ENCODE peak calls at places on chromosomes 4 and X, in five cellular contexts. W is left ventricle myocardium inferior, F is fibroblast of lung, B is uterus, X is lung. E is an unnamed sample.

GRCh38 chrX:17192111-17192510 is 182.9 kb upstream of the NHS start:
- DNase-seq in W (no peak), F (no peak), B (no peak), X (no peak), E (no peak)

GRCh38 chrX:154545673-154546274 is 872 bp downstream of the G6PD start:
- DNase-seq in W (no peak), F (no peak), B (no peak), X (no peak), E (no peak)

GRCh38 chr4:73053974-73054480 is 15.5 kb downstream of the COX18 start:
- DNase-seq in W (no peak), F (peak), B (no peak), X (no peak), E (no peak)

GRCh38 chr4:113684534-113685091 is 76.9 kb downstream of the CAMK2D start:
- DNase-seq in W (peak), F (peak), B (peak), X (no peak), E (no peak)

GRCh38 chr4:43048570-43048969 is 156.1 kb downstream of the GRXCR1 start:
- DNase-seq in W (no peak), F (no peak), B (no peak), X (no peak), E (no peak)

GRCh38 chr4:71130827-71131603 is 137.6 kb downstream of the DCK start:
- DNase-seq in W (no peak), F (peak), B (no peak), X (no peak), E (no peak)

GRCh38 chr4:147879676-147880075 is 147.8 kb downstream of the ARHGAP10 start:
- DNase-seq in W (no peak), F (no peak), B (no peak), X (no peak), E (no peak)

GRCh38 chr4:122639181-122639580 is 18.3 kb upstream of the IL21 start:
- DNase-seq in W (no peak), F (no peak), B (no peak), X (no peak), E (no peak)

GRCh38 chr4:146640459-146641061 is 1.9 kb downstream of the POU4F2 start:
- DNase-seq in W (no peak), F (no peak), B (no peak), X (no peak), E (no peak)

GRCh38 chr4:7157666-7158065 is 34.7 kb upstream of the SORCS2 start:
- DNase-seq in W (no peak), F (no peak), B (peak), X (no peak), E (no peak)

GRCh38 chr4:113114884-113115283 is 65.4 kb downstream of the ANK2 start:
- DNase-seq in W (no peak), F (no peak), B (no peak), X (no peak), E (no peak)

GRCh38 chr4:146179784-146180405 is 4.4 kb downstream of the LSM6 start:
- DNase-seq in W (no peak), F (no peak), B (no peak), X (no peak), E (no peak)

GRCh38 chr4:8649631-8650261 is 57.2 kb downstream of the CPZ start:
- DNase-seq in W (no peak), F (no peak), B (no peak), X (no peak), E (peak)

GRCh38 chr4:21697583-21697982 is 251.0 kb downstream of the KCNIP4 start:
- DNase-seq in W (no peak), F (peak), B (no peak), X (no peak), E (no peak)

GRCh38 chr4:111605111-111605510 is 540.1 kb upstream of the FAM241A start:
- DNase-seq in W (no peak), F (no peak), B (no peak), X (no peak), E (no peak)

GRCh38 chr4:139920552-139920951 is 233.4 kb downstream of the MAML3 start:
- DNase-seq in W (peak), F (no peak), B (no peak), X (no peak), E (no peak)

GRCh38 chr4:103075435-103075893 is 1.1 kb downstream of the SLC9B2 start:
- DNase-seq in W (no peak), F (peak), B (no peak), X (no peak), E (no peak)

GRCh38 chr4:145681956-145682355 is 2.0 kb downstream of the C4orf51 start:
- DNase-seq in W (no peak), F (peak), B (no peak), X (no peak), E (no peak)

GRCh38 chrX:2647627-2648026 is 43.5 kb upstream of the CD99 start:
- DNase-seq in W (no peak), F (no peak), B (no peak), X (no peak), E (no peak)

GRCh38 chr4:180669637-180670036 is 1573.6 kb upstream of the TENM3 start:
- DNase-seq in W (no peak), F (no peak), B (no peak), X (no peak), E (no peak)

GRCh38 chrX:26848511-26848910 is 614.6 kb downstream of the PPP4R3C start:
- DNase-seq in W (no peak), F (peak), B (no peak), X (no peak), E (no peak)

GRCh38 chr4:158865520-158866177 is 96.8 kb downstream of the FNIP2 start:
- DNase-seq in W (no peak), F (no peak), B (no peak), X (no peak), E (no peak)

GRCh38 chr4:7306566-7306965 is 114.2 kb downstream of the SORCS2 start:
- DNase-seq in W (no peak), F (no peak), B (no peak), X (no peak), E (no peak)

GRCh38 chr4:93710101-93710846 is 118.3 kb upstream of the ATOH1 start:
- DNase-seq in W (no peak), F (peak), B (no peak), X (peak), E (peak)

GRCh38 chrX:360496-361150 is 26.1 kb downstream of the PPP2R3B start:
- DNase-seq in W (no peak), F (no peak), B (no peak), X (no peak), E (no peak)

GRCh38 chr4:8343051-8343966 is 73.8 kb downstream of the HTRA3 start:
- DNase-seq in W (peak), F (no peak), B (no peak), X (no peak), E (no peak)

GRCh38 chrX:23493941-23494374 is 159.3 kb downstream of the PTCHD1 start:
- DNase-seq in W (no peak), F (no peak), B (no peak), X (no peak), E (no peak)

DNA sequence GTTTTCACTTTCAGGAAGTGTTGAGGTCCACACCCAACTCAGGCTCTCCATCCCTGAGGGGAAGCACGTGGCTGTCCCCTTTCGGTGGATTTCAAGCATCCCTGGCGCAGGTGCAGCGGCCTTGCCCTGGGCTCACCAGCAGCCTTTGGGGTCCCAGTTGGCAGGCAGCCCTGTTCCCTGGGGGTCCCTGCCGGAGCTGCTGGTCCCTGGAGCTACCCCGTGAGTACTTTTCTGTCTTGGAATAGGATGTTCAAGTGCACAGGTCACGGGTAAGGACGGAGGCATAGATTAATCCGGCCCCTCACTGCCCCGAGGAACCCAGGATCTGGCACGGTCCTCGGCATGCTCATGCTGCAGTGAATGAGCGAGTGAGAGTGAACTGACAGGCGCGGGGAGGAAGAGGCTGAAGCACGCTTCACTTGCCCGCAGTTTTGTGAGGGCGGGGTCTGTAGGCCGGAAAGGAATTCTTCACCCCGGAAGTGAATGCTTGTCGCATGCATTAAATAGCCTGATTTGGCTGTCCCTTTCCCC is 117.2 kb upstream of the FAT1 start:
- DNase-seq in W (no peak), F (no peak), B (peak), X (no peak), E (no peak)
- H3K4me3 ChIP-seq in W (peak), F (no peak), B (no peak), X (no peak), E (peak)

GRCh38 chrX:40152706-40153334 is 55.1 kb upstream of the BCOR start:
- DNase-seq in W (peak), F (no peak), B (no peak), X (no peak), E (no peak)

GRCh38 chrX:40153335-40154221 is 55.8 kb upstream of the BCOR start:
- DNase-seq in W (peak), F (peak), B (no peak), X (no peak), E (peak)

GRCh38 chrX:40155617-40156471 is 58.1 kb upstream of the BCOR start:
- DNase-seq in W (no peak), F (no peak), B (no peak), X (no peak), E (no peak)

GRCh38 chrX:40154853-40155616 is 57.3 kb upstream of the BCOR start:
- DNase-seq in W (peak), F (peak), B (peak), X (no peak), E (peak)

DNA sequence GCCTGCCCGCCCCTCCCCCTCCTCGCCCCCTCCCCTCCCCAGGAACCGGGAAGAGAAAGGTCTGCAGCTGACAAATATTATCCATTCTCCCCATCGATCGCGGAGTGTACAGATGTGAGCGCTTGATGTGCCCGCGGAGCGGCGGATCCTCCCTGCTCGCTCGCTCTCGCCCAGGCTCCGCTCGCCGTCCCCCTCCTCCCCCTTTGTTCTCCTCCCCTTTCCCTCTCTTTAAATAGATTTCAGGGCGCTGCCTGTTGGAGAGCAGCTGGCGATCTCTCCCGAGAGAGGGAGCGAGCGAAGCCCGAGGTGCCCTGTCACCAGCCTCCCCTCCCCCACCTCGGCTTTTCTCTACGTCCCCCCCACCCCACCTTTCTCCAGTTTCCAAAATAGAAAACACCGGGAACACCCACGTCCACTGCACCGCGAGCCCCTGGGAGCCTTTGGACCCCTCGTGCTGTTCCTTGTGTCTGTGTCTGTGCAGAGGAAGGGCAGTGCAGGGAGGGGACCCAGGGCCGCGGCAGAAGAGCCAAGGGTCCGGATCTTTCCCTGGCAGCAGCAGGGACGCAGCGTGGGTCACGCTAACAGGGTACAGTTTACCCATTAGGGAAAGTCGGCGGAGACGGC is 56.6 kb upstream of the BCOR start:
- DNase-seq in W (peak), F (peak), B (no peak), X (no peak), E (no peak)
- H3K27ac ChIP-seq in W (peak), F (no peak), B (peak), X (peak), E (peak)

GRCh38 chr4:161642708-161643107 is 521.1 kb downstream of the FSTL5 start:
- DNase-seq in W (no peak), F (peak), B (no peak), X (no peak), E (no peak)
- TF ChIP-seq CTCF in W (no peak), F (no peak), B (no peak), X (no peak), E (no peak)

GRCh38 chr4:4859799-4860380 is 425 bp downstream of the MSX1 start:
- DNase-seq in W (no peak), F (no peak), B (no peak), X (no peak), E (no peak)

GRCh38 chr4:4862665-4863482 is 3.4 kb downstream of the MSX1 start:
- DNase-seq in W (no peak), F (no peak), B (no peak), X (no peak), E (peak)

GRCh38 chr4:4860803-4861591 is 1.5 kb downstream of the MSX1 start:
- DNase-seq in W (peak), F (no peak), B (peak), X (no peak), E (no peak)

GRCh38 chr4:4860381-4860802 is 927 bp downstream of the MSX1 start:
- DNase-seq in W (no peak), F (no peak), B (no peak), X (no peak), E (no peak)

GRCh38 chr4:4861592-4862551 is 2.4 kb downstream of the MSX1 start:
- DNase-seq in W (no peak), F (no peak), B (no peak), X (no peak), E (no peak)
- H3K4me3 ChIP-seq in W (peak), F (no peak), B (peak), X (no peak), E (no peak)

GRCh38 chr4:107648178-107648991 is 71.6 kb downstream of the PAPSS1 start:
- DNase-seq in W (no peak), F (no peak), B (no peak), X (no peak), E (no peak)

GRCh38 chr4:107645604-107646003 is 74.4 kb downstream of the PAPSS1 start:
- DNase-seq in W (no peak), F (no peak), B (no peak), X (no peak), E (no peak)

GRCh38 chr4:107643021-107643420 is 77.0 kb downstream of the PAPSS1 start:
- DNase-seq in W (no peak), F (no peak), B (no peak), X (no peak), E (no peak)

GRCh38 chr4:107647591-107647990 is 72.4 kb downstream of the PAPSS1 start:
- DNase-seq in W (no peak), F (no peak), B (no peak), X (no peak), E (no peak)
- H3K27ac ChIP-seq in W (no peak), F (no peak), B (no peak), X (no peak), E (no peak)

GRCh38 chr4:16846520-16847117 is 51.8 kb downstream of the LDB2 start:
- DNase-seq in W (no peak), F (no peak), B (no peak), X (no peak), E (no peak)

GRCh38 chr4:16843831-16844508 is 54.5 kb downstream of the LDB2 start:
- DNase-seq in W (no peak), F (peak), B (no peak), X (no peak), E (no peak)

GRCh38 chr4:16844796-16845586 is 53.5 kb downstream of the LDB2 start:
- DNase-seq in W (no peak), F (peak), B (no peak), X (no peak), E (no peak)
- TF ChIP-seq CTCF in W (no peak), F (no peak), B (no peak), X (no peak), E (no peak)

DNA sequence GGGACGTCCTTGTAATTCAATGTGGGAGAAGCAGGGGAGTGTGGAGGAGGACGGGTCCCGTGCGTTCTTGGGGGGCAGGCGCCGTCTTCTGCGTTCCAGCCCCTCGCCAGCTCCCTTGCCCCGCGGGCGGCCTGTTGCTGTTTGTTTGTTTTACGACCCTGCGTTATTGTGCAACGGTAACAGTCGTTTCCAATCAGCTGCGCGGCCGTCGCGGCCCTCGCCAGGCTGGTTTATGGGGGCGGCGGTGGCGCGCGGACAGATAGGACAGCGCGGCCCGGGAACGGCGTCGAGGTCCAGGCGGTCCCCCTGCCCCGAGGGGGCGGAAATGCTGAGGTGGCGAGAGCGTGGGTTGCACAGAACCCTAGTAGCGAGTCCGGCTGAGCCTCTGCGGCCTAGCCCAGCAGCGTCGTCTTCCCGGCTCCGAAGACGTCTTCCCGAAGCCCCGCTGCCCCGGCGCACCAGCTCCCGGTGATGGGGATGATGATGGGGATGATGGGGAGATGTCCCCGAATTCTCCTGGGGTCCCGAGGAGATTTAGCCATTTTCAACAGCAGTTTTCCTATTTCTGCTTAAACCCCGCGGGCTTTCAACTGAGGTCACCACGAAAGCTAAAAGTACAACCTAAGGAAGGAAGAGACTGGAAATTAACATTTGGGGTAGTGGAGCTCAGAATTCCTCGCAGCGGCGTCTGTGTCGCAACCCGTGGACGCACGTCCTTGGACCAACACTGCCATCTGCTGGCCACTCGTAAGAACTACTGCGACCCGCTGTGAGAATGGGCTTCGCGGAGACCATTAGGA is 4.8 kb downstream of the PDGFRA start:
- DNase-seq in W (peak), F (peak), B (peak), X (peak), E (peak)
- H3K4me3 ChIP-seq in W (peak), F (peak), B (peak), X (peak), E (peak)

GRCh38 chr4:185307136-185307950 is 88.4 kb downstream of the LRP2BP start:
- DNase-seq in W (no peak), F (no peak), B (no peak), X (no peak), E (no peak)
- H3K27ac ChIP-seq in W (no peak), F (peak), B (no peak), X (peak), E (no peak)

GRCh38 chr4:16284050-16284449 is 57.8 kb upstream of the TAPT1 start:
- DNase-seq in W (no peak), F (no peak), B (no peak), X (no peak), E (no peak)

DNA sequence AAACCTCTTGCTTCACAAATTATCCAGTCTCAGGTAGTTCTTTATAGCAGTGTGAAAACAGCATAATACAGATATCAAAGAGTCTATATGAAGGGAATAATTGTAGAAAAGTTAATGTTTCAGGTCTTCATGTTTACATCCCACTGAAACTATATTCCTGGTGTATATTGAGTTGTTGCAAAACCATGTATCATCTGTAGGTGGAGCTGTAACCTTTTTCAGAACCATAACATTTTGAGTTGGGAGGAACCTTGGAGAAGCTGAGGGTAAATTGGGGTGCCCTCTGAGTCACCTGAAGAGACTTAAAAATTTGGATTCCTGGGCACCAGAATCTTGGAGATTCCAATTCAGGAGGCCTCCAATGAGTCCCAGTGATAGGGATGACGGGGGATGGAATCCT is 51.9 kb upstream of the TAPT1 start:
- DNase-seq in W (no peak), F (no peak), B (no peak), X (no peak), E (no peak)
- TF ChIP-seq CTCF in W (peak), F (no peak), B (no peak), X (no peak), E (no peak)